ENCODE peak calls at places on chromosomes 2 and 18, in six cellular contexts. T is right cardiac atrium, Y is endodermal cell, I is heart left ventricle, X is suprapubic skin, E is lung. G is an unnamed sample. For H3K4me1 and H3K9me3, the result is how much of the 10 kb centered on the place peaks cover.

GRCh38 chr2:70767699-70768584 is at the start of gene ADD2:
- DNase-seq in T (peak), Y (peak), I (no peak), X (no peak), E (no peak), G (no peak)

GRCh38 chr2:132608222-132608795 is 61.7 kb downstream of the LYPD1 start:
- DNase-seq in T (no peak), Y (peak), I (no peak), X (no peak), E (no peak), G (no peak)

GRCh38 chr2:195307751-195308150 is 349.3 kb upstream of the SLC39A10 start:
- DNase-seq in T (no peak), Y (peak), I (no peak), X (no peak), E (no peak), G (peak)

GRCh38 chr2:100197643-100198153 is 55.3 kb upstream of the AFF3 start:
- DNase-seq in T (peak), Y (peak), I (peak), X (no peak), E (peak), G (no peak)

GRCh38 chr2:69975136-69975852 is 13.9 kb upstream of the ASPRV1 start:
- DNase-seq in T (no peak), Y (no peak), I (no peak), X (no peak), E (no peak), G (no peak)

GRCh38 chr2:88955607-88956006 is 264.1 kb downstream of the RPIA start:
- DNase-seq in T (no peak), Y (no peak), I (no peak), X (no peak), E (no peak), G (no peak)

GRCh38 chr2:161547130-161547529 is 77.1 kb upstream of the SLC4A10 start:
- DNase-seq in T (no peak), Y (no peak), I (no peak), X (no peak), E (no peak), G (no peak)

GRCh38 chr2:56121995-56122394 is 61.8 kb upstream of the CCDC85A start:
- DNase-seq in T (no peak), Y (no peak), I (no peak), X (no peak), E (no peak), G (no peak)

GRCh38 chr2:233288663-233289062 is 19.0 kb upstream of the SAG start:
- DNase-seq in T (no peak), Y (no peak), I (no peak), X (no peak), E (no peak), G (no peak)

GRCh38 chr2:238999290-238999741 is 151.4 kb downstream of the TWIST2 start:
- DNase-seq in T (peak), Y (peak), I (no peak), X (no peak), E (no peak), G (no peak)

GRCh38 chr2:74003494-74004211 is 18.9 kb downstream of the TET3 start:
- DNase-seq in T (peak), Y (peak), I (no peak), X (no peak), E (no peak), G (no peak)

GRCh38 chr18:45764000-45764686 is 40.2 kb downstream of the SLC14A1 start:
- DNase-seq in T (no peak), Y (no peak), I (no peak), X (no peak), E (no peak), G (no peak)

GRCh38 chr2:154067124-154067523 is 195.4 kb downstream of the GALNT13 start:
- DNase-seq in T (no peak), Y (no peak), I (no peak), X (no peak), E (no peak), G (no peak)

GRCh38 chr18:77248873-77249582 is 620 bp upstream of the GALR1 start:
- DNase-seq in T (no peak), Y (no peak), I (no peak), X (no peak), E (no peak), G (no peak)

GRCh38 chr2:159042115-159042850 is 73.8 kb downstream of the TANC1 start:
- DNase-seq in T (peak), Y (no peak), I (peak), X (no peak), E (peak), G (no peak)

GRCh38 chr2:144152817-144153271 is 367.1 kb downstream of the ZEB2 start:
- DNase-seq in T (no peak), Y (peak), I (no peak), X (no peak), E (no peak), G (no peak)

GRCh38 chr2:177983183-177983788 is 89.3 kb downstream of the PDE11A start:
- DNase-seq in T (no peak), Y (peak), I (no peak), X (no peak), E (no peak), G (peak)

GRCh38 chr18:12318334-12318697 is 10.3 kb downstream of the TUBB6 start:
- DNase-seq in T (no peak), Y (peak), I (no peak), X (no peak), E (no peak), G (no peak)

GRCh38 chr2:23600336-23600735 is 215.4 kb downstream of the KLHL29 start:
- DNase-seq in T (no peak), Y (no peak), I (peak), X (no peak), E (no peak), G (no peak)

GRCh38 chr2:191627518-191627917 is 50.4 kb upstream of the NABP1 start:
- DNase-seq in T (no peak), Y (no peak), I (no peak), X (no peak), E (no peak), G (no peak)

GRCh38 chr2:72722492-72723090 is 103.2 kb downstream of the EXOC6B start:
- DNase-seq in T (no peak), Y (no peak), I (no peak), X (no peak), E (no peak), G (no peak)

GRCh38 chr18:51623653-51624052 is 426.2 kb upstream of the MEX3C start:
- DNase-seq in T (no peak), Y (no peak), I (no peak), X (no peak), E (no peak), G (no peak)

GRCh38 chr18:28584726-28585125 is 407.8 kb upstream of the CDH2 start:
- DNase-seq in T (no peak), Y (peak), I (no peak), X (no peak), E (no peak), G (no peak)

GRCh38 chr2:42901076-42901645 is 108.8 kb upstream of the HAAO start:
- DNase-seq in T (no peak), Y (no peak), I (no peak), X (peak), E (no peak), G (no peak)

GRCh38 chr2:105568323-105568610 is 169.4 kb upstream of the FHL2 start:
- DNase-seq in T (no peak), Y (no peak), I (no peak), X (no peak), E (no peak), G (no peak)

GRCh38 chr18:28582724-28583123 is 405.8 kb upstream of the CDH2 start:
- DNase-seq in T (no peak), Y (no peak), I (no peak), X (no peak), E (no peak), G (no peak)

GRCh38 chr2:6913415-6914157 is 3.6 kb upstream of the RNF144A start:
- DNase-seq in T (no peak), Y (no peak), I (no peak), X (no peak), E (no peak), G (no peak)

GRCh38 chr2:30382995-30383394 is 64.1 kb upstream of the LCLAT1 start:
- DNase-seq in T (no peak), Y (no peak), I (no peak), X (no peak), E (no peak), G (no peak)

GRCh38 chr2:177348090-177348489 is 44.5 kb upstream of the AGPS start:
- DNase-seq in T (no peak), Y (no peak), I (no peak), X (no peak), E (no peak), G (no peak)

GRCh38 chr2:108621689-108622681 is 87.7 kb downstream of the LIMS1 start:
- DNase-seq in T (no peak), Y (no peak), I (no peak), X (no peak), E (no peak), G (no peak)

GRCh38 chr18:77112161-77112801 is 20.3 kb downstream of the MBP start:
- DNase-seq in T (no peak), Y (peak), I (peak), X (peak), E (no peak), G (no peak)

GRCh38 chr2:233413046-233413445 is 58.8 kb downstream of the DGKD start:
- DNase-seq in T (no peak), Y (no peak), I (no peak), X (no peak), E (no peak), G (no peak)

GRCh38 chr18:59667488-59667887 is 29.7 kb downstream of the CCBE1 start:
- DNase-seq in T (no peak), Y (no peak), I (no peak), X (no peak), E (no peak), G (no peak)

GRCh38 chr2:70085711-70086277 is 1.5 kb upstream of the PCBP1 start:
- DNase-seq in T (no peak), Y (peak), I (no peak), X (peak), E (no peak), G (no peak)

GRCh38 chr18:23803755-23804154 is 114.5 kb downstream of the LAMA3 start:
- DNase-seq in T (no peak), Y (no peak), I (no peak), X (no peak), E (no peak), G (no peak)

GRCh38 chr2:40409734-40410133 is 42.2 kb downstream of the SLC8A1 start:
- DNase-seq in T (no peak), Y (no peak), I (no peak), X (no peak), E (no peak), G (no peak)

GRCh38 chr18:23627325-23627724 is 35.4 kb downstream of the ANKRD29 start:
- DNase-seq in T (no peak), Y (no peak), I (no peak), X (no peak), E (peak), G (peak)

GRCh38 chr2:28622101-28622499 is 126.2 kb downstream of the PLB1 start:
- DNase-seq in T (no peak), Y (no peak), I (peak), X (no peak), E (no peak), G (no peak)

GRCh38 chr2:166385313-166385712 is 9.6 kb upstream of the SCN9A start:
- DNase-seq in T (no peak), Y (no peak), I (no peak), X (no peak), E (no peak), G (no peak)

GRCh38 chr2:98487101-98487805 is 42.6 kb downstream of the INPP4A start:
- DNase-seq in T (no peak), Y (no peak), I (no peak), X (no peak), E (no peak), G (no peak)
- H3K4me1 ChIP-seq in T (under half), Y (under half), I (under half), X (under half), E (under half), G (under half)

GRCh38 chr2:26076001-26076587 is 42.2 kb downstream of the RAB10 start:
- DNase-seq in T (no peak), Y (no peak), I (no peak), X (no peak), E (no peak), G (no peak)

GRCh38 chr2:26081601-26082000 is 47.7 kb downstream of the RAB10 start:
- DNase-seq in T (no peak), Y (no peak), I (no peak), X (no peak), E (no peak), G (no peak)

GRCh38 chr2:26077291-26077690 is 43.4 kb downstream of the RAB10 start:
- DNase-seq in T (no peak), Y (no peak), I (no peak), X (no peak), E (no peak), G (no peak)

GRCh38 chr2:26080356-26080755 is 46.5 kb downstream of the RAB10 start:
- DNase-seq in T (no peak), Y (no peak), I (no peak), X (no peak), E (no peak), G (no peak)

GRCh38 chr2:26078939-26079338 is 45.1 kb downstream of the RAB10 start:
- DNase-seq in T (no peak), Y (no peak), I (no peak), X (no peak), E (no peak), G (no peak)
- H3K9me3 ChIP-seq in T (under half), Y (half or more), I (under half), X (under half), E (under half), G (under half)

GRCh38 chr2:121501554-121501953 is 29.1 kb upstream of the RNU4ATAC start:
- DNase-seq in T (no peak), Y (no peak), I (no peak), X (no peak), E (no peak), G (no peak)

GRCh38 chr2:121502781-121503180 is 27.9 kb upstream of the RNU4ATAC start:
- DNase-seq in T (no peak), Y (no peak), I (no peak), X (no peak), E (no peak), G (no peak)

GRCh38 chr2:121502246-121502645 is 28.4 kb upstream of the RNU4ATAC start:
- DNase-seq in T (no peak), Y (no peak), I (no peak), X (no peak), E (no peak), G (no peak)

GRCh38 chr2:121498731-121499130 is 31.9 kb upstream of the RNU4ATAC start:
- DNase-seq in T (no peak), Y (no peak), I (no peak), X (no peak), E (no peak), G (no peak)

GRCh38 chr2:121501070-121501469 is 29.6 kb upstream of the RNU4ATAC start:
- DNase-seq in T (no peak), Y (no peak), I (no peak), X (no peak), E (no peak), G (no peak)
- H3K4me1 ChIP-seq in T (under half), Y (under half), I (under half), X (under half), E (under half), G (under half)

GRCh38 chr18:79898952-79899608 is 52.4 kb downstream of the SLC66A2 start:
- DNase-seq in T (no peak), Y (no peak), I (peak), X (peak), E (peak), G (no peak)

GRCh38 chr18:79900610-79901570 is 50.6 kb downstream of the SLC66A2 start:
- DNase-seq in T (peak), Y (peak), I (peak), X (peak), E (peak), G (no peak)

GRCh38 chr18:79897940-79898625 is 53.4 kb downstream of the SLC66A2 start:
- DNase-seq in T (no peak), Y (no peak), I (peak), X (peak), E (no peak), G (no peak)

GRCh38 chr18:79899609-79900435 is 51.6 kb downstream of the SLC66A2 start:
- DNase-seq in T (no peak), Y (peak), I (peak), X (peak), E (peak), G (no peak)

GRCh38 chr18:79896746-79897145 is 54.7 kb downstream of the SLC66A2 start:
- DNase-seq in T (no peak), Y (no peak), I (no peak), X (no peak), E (no peak), G (no peak)
- H3K9me3 ChIP-seq in T (under half), Y (half or more), I (under half), X (under half), E (under half), G (under half)

DNA sequence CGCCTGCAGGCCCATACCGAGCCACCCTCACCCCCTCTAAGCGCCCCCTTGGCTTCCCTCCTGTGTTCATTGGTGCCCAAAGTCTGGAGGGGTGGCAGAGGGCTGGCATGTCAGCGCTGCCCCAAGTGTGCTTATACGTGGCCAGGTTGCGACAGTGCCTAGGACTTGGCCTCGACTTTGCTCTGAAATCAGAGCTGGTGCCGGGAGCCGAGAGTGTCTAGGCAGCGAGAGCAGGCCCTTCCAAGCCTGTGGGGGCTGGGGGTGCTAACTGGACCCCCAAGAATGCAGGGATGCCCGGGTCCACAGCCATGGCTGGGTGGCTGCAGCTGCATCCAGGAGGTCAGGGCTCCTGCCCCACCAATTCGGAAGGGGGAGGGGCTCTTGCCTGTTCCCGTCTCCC is 95.6 kb upstream of the MGAT5 start:
- DNase-seq in T (peak), Y (no peak), I (no peak), X (no peak), E (no peak), G (no peak)
- H3K4me1 ChIP-seq in T (under half), Y (under half), I (under half), X (under half), E (under half), G (under half)